ENCODE peak calls at places on chromosomes 4 and X, in four cellular contexts. W, B, A and N are unnamed samples.

GRCh38 chr4:34636623-34637022 is 1607.7 kb downstream of the ARAP2 start:
- DNase-seq in W (no peak), B (no peak), A (no peak), N (no peak)

GRCh38 chrX:143632625-143633387 is 3.1 kb downstream of the SLITRK4 start:
- DNase-seq in W (no peak), B (no peak), A (no peak), N (no peak)

GRCh38 chr4:183763990-183764754 is 105.1 kb downstream of the TRAPPC11 start:
- DNase-seq in W (no peak), B (no peak), A (no peak), N (no peak)

GRCh38 chr4:119025916-119026661 is 109.5 kb upstream of the MYOZ2 start:
- DNase-seq in W (peak), B (no peak), A (peak), N (peak)

GRCh38 chr4:71333960-71334951 is 4.6 kb upstream of the SLC4A4 start:
- DNase-seq in W (no peak), B (no peak), A (no peak), N (peak)

GRCh38 chrX:41014776-41015175 is 70.5 kb upstream of the USP9X start:
- DNase-seq in W (peak), B (no peak), A (no peak), N (peak)

GRCh38 chrX:70481424-70481823 is 36.8 kb downstream of the DLG3 start:
- DNase-seq in W (no peak), B (no peak), A (no peak), N (no peak)

GRCh38 chrX:113392355-113392754 is 551.7 kb upstream of the AMOT start:
- DNase-seq in W (no peak), B (no peak), A (no peak), N (no peak)

GRCh38 chr4:38523054-38523453 is 140.9 kb upstream of the KLF3 start:
- DNase-seq in W (no peak), B (no peak), A (no peak), N (no peak)

GRCh38 chr4:7004331-7004730 is 38.8 kb upstream of the TADA2B start:
- DNase-seq in W (no peak), B (no peak), A (no peak), N (peak)

GRCh38 chrX:2283111-2283847 is 217.5 kb downstream of the DHRSX start:
- DNase-seq in W (no peak), B (no peak), A (no peak), N (no peak)

GRCh38 chrX:18668468-18668867 is 3.4 kb downstream of the RS1 start:
- DNase-seq in W (no peak), B (no peak), A (no peak), N (no peak)

GRCh38 chrX:7582191-7582590 is 260.8 kb upstream of the VCX start:
- DNase-seq in W (no peak), B (no peak), A (no peak), N (no peak)

GRCh38 chr4:55013431-55013955 is 111.9 kb downstream of the KDR start:
- DNase-seq in W (no peak), B (no peak), A (no peak), N (no peak)

GRCh38 chr4:25019501-25019900 is 11.2 kb downstream of the LGI2 start:
- DNase-seq in W (no peak), B (no peak), A (no peak), N (no peak)

GRCh38 chrX:107729558-107730297 is 45.9 kb downstream of the TSC22D3 start:
- DNase-seq in W (no peak), B (no peak), A (no peak), N (no peak)

GRCh38 chrX:29858714-29859113 is 356.6 kb upstream of the MAGEB2 start:
- DNase-seq in W (no peak), B (no peak), A (no peak), N (no peak)

GRCh38 chrX:40734956-40735317 is 405 bp downstream of the MED14 start:
- DNase-seq in W (no peak), B (peak), A (no peak), N (no peak)

GRCh38 chr4:123892997-123893745 is 496.6 kb downstream of the SPRY1 start:
- DNase-seq in W (no peak), B (no peak), A (no peak), N (no peak)

GRCh38 chr4:100574607-100575006 is 56.8 kb upstream of the EMCN start:
- DNase-seq in W (no peak), B (no peak), A (no peak), N (no peak)

GRCh38 chrX:31179203-31179602 is 107.4 kb upstream of the FTHL17 start:
- DNase-seq in W (no peak), B (no peak), A (no peak), N (no peak)

GRCh38 chrX:53266175-53266574 is 15.2 kb downstream of the IQSEC2 start:
- DNase-seq in W (no peak), B (no peak), A (no peak), N (no peak)

GRCh38 chr4:158131037-158131436 is 41.8 kb downstream of the GASK1B start:
- DNase-seq in W (no peak), B (no peak), A (no peak), N (no peak)

GRCh38 chr4:1808396-1808795 is 15.3 kb downstream of the FGFR3 start:
- DNase-seq in W (no peak), B (no peak), A (no peak), N (no peak)

GRCh38 chrX:45191820-45192409 is 8.8 kb downstream of the DIPK2B start:
- DNase-seq in W (no peak), B (no peak), A (no peak), N (no peak)

GRCh38 chr4:25235401-25235800 is 1.6 kb downstream of the PI4K2B start:
- DNase-seq in W (no peak), B (no peak), A (no peak), N (no peak)

GRCh38 chr4:6746721-6747689 is 31.0 kb downstream of the BLOC1S4 start:
- DNase-seq in W (no peak), B (peak), A (no peak), N (no peak)

GRCh38 chrX:40402771-40403533 is 177.8 kb upstream of the ATP6AP2 start:
- DNase-seq in W (no peak), B (no peak), A (no peak), N (no peak)

GRCh38 chr4:54209617-54210016 is 19.5 kb upstream of the PDGFRA start:
- DNase-seq in W (no peak), B (no peak), A (no peak), N (no peak)

GRCh38 chr4:2820216-2820982 is 23.2 kb upstream of the ADD1 start:
- DNase-seq in W (no peak), B (no peak), A (no peak), N (no peak)

GRCh38 chrX:103656623-103657022 is 27.8 kb downstream of the TCEAL1 start:
- DNase-seq in W (peak), B (no peak), A (no peak), N (peak)

GRCh38 chr4:73197220-73197619 is 61.4 kb downstream of the ANKRD17 start:
- DNase-seq in W (no peak), B (no peak), A (no peak), N (no peak)
- H3K27ac ChIP-seq in W (no peak), B (no peak), A (no peak), N (no peak)

GRCh38 chr4:187176261-187176910 is 452.7 kb upstream of the FAT1 start:
- DNase-seq in W (no peak), B (no peak), A (no peak), N (no peak)

GRCh38 chr4:187174749-187175148 is 451.1 kb upstream of the FAT1 start:
- DNase-seq in W (no peak), B (no peak), A (no peak), N (no peak)

GRCh38 chr4:187175197-187175596 is 451.5 kb upstream of the FAT1 start:
- DNase-seq in W (no peak), B (no peak), A (no peak), N (no peak)

GRCh38 chr4:187179086-187180070 is 455.7 kb upstream of the FAT1 start:
- DNase-seq in W (no peak), B (no peak), A (peak), N (no peak)

GRCh38 chr4:187178084-187178483 is 454.4 kb upstream of the FAT1 start:
- DNase-seq in W (no peak), B (no peak), A (no peak), N (no peak)
- H3K27ac ChIP-seq in W (no peak), B (no peak), A (no peak), N (no peak)

DNA sequence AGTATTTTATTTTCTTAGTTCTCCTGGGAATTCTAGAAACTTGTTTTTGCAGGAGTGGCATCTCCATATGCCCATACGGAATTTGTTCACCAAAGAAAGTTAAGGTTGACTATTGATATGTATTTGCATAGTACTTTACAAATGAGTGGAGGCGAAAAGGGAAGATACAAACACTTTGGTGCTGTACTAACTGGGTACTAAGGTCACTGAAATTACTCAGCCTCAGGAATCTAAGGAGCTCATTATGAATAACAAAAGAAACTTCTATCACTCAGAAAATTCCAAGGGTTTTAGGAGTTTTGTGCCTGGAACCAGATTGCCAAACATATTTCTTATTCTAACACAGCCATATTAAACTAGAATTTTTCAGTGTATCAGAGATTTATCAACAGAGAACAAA is 27.4 kb upstream of the TMPRSS11B start:
- DNase-seq in W (no peak), B (no peak), A (no peak), N (no peak)
- H3K27ac ChIP-seq in W (no peak), B (no peak), A (no peak), N (peak)

GRCh38 chrX:77900688-77901087 is 1.4 kb downstream of the COX7B start:
- DNase-seq in W (no peak), B (no peak), A (no peak), N (no peak)
- H3K27ac ChIP-seq in W (no peak), B (peak), A (peak), N (peak)

DNA sequence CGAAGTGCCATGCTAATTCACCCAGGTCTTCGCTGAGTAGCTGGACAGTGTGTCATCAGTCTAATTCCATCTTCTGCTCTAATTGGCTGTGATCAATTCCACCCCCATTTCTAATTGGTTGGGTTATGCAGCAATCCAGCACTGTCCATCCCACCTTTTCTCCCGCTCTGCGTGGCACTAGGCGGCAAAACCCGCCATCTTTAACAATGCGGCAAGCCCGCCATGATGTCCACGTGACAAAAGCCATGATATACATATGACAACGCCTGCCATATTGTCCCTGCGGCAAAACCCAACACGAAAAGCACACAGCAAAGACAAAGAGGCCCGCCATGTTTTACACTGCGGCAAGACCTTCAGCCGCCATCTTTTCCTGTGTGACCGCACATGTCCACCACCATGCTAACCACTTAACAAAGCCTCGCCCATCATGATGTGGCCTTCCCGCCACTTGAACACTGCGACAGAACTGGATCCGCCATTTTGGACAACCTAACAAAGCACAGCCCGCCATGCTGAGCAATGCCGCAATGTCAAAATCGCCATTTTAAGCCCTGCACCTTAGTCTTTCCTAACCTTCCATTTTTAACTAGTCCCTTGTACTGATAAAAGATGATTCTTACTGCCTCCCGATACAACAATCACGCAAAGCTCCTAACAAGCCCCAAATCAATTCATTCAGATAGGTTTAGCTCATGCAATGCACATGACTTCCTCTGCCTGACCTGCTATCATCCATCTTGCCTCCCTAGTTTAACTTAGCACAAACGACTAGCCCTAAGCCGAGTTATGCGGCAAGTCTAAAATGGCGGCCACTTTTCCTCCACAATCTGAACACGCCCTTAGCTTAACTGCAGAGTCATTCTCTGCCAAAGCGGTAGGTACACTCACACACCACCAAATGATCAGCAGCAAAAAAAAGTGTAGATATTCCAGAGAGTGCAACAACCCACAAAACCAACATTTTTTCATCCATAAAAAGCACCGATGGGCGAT is 288.3 kb downstream of the CHIC1 start:
- DNase-seq in W (no peak), B (no peak), A (peak), N (no peak)
- H3K27ac ChIP-seq in W (no peak), B (no peak), A (peak), N (no peak)

GRCh38 chr4:52712991-52713275 is 38.3 kb downstream of the ERVMER34-1 start:
- DNase-seq in W (no peak), B (no peak), A (no peak), N (no peak)

GRCh38 chr4:52715914-52716313 is 35.3 kb downstream of the ERVMER34-1 start:
- DNase-seq in W (no peak), B (no peak), A (no peak), N (no peak)

GRCh38 chr4:52713456-52713937 is 37.7 kb downstream of the ERVMER34-1 start:
- DNase-seq in W (no peak), B (no peak), A (no peak), N (no peak)

GRCh38 chr4:52715255-52715897 is 35.8 kb downstream of the ERVMER34-1 start:
- DNase-seq in W (no peak), B (no peak), A (no peak), N (no peak)

DNA sequence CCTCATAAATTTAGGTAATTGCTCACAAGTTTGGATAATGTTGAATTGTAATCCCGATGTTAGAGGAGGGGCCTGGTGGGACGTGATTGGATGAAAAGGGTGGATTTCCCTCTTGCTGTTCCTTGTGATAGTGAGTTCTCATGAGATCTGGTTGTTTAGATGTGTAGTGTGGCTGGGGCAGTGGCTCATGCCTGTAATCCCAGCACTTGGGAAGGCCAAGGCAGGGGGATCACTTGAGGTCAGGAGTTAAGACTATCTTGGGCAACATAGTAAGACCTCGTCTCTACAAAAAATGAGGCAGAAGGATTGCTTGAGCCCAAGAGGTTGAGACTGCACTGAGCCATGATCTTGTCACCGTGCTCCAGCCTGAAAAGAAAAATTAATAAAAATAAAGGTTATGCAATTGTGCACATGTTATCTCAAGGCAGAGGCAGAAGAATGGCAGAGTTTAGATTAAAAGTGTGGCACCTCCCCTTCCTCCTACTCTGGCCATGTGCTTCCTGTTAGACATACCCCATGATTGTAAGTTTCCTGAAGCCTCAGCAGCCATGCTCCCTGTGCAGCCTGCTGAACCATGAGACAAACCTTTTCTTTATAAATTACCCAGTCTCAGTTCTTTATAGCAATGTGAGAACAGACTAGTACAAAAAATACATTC is 36.5 kb downstream of the ERVMER34-1 start:
- DNase-seq in W (no peak), B (no peak), A (no peak), N (no peak)
- H3K27ac ChIP-seq in W (peak), B (peak), A (peak), N (peak)